ENCODE peak calls at places on chromosome 3, in six cellular contexts. S is kidney epithelial cell; B is AG09319; N is AG04450; G is gastrocnemius medialis; C is CD8-positive, alpha-beta T cell. Z is an unnamed sample.

GRCh38 chr3:98887684-98888083 is 13.8 kb downstream of the DCBLD2 start:
- DNase-seq in C (no peak), B (no peak), N (no peak), S (no peak), G (no peak), Z (no peak)

GRCh38 chr3:170232266-170232665 is 10.0 kb downstream of the PRKCI start:
- DNase-seq in G (no peak), S (no peak), N (no peak), B (no peak), C (no peak), Z (no peak)

GRCh38 chr3:52086939-52087675 is 30.7 kb upstream of the DUSP7 start:
- DNase-seq in C (no peak), S (no peak), B (no peak), N (no peak), G (no peak), Z (no peak)

GRCh38 chr3:58009026-58009748 is 965 bp downstream of the FLNB start:
- DNase-seq in C (peak; percentile 46), N (no peak), B (no peak), S (no peak), G (no peak), Z (peak; percentile 41)

GRCh38 chr3:40340541-40341170 is 31.1 kb downstream of the EIF1B start:
- DNase-seq in S (no peak), G (no peak), C (no peak), B (no peak), N (no peak), Z (no peak)

GRCh38 chr3:102006812-102007485 is 157.6 kb downstream of the NFKBIZ start:
- DNase-seq in C (no peak), N (peak; percentile 81), G (peak; percentile 11), S (peak; percentile 63), B (peak; percentile 52), Z (no peak)

GRCh38 chr3:149655826-149656599 is 1.8 kb downstream of the WWTR1 start:
- DNase-seq in B (no peak), C (no peak), G (no peak), N (no peak), S (no peak), Z (no peak)

GRCh38 chr3:120470870-120471269 is 20.1 kb upstream of the FSTL1 start:
- DNase-seq in B (no peak), C (no peak), N (no peak), S (no peak), G (no peak), Z (no peak)

GRCh38 chr3:156264771-156265170 is 144.4 kb downstream of the KCNAB1 start:
- DNase-seq in S (no peak), C (no peak), B (no peak), N (no peak), G (no peak), Z (no peak)

GRCh38 chr3:184040010-184040409 is 8.5 kb downstream of the HTR3D start:
- DNase-seq in S (no peak), C (no peak), B (no peak), N (no peak), G (no peak), Z (no peak)

GRCh38 chr3:50502225-50502583 is 1.2 kb downstream of the CACNA2D2 start:
- DNase-seq in C (no peak), N (no peak), S (no peak), B (no peak), G (no peak), Z (no peak)

DNA sequence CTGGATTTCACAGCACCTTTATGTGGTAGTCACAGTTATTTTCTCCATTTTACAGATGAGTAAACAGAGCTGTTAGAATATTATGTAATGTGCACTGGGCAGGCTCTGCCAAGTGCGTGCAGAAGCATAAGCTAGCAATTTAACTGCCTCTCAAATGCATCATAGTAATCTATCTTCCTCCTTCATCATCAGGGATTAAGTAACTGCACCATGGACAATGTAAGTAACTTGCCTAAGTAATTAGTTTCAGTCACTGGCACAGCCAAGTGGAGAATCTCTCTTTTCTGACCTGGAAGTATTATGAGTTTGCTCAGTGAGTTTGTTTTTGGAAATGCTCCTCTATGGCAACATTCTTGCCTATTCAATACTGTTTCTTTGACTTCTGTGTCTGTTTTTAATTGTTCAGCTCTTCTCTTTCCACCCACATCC is 260.5 kb downstream of the PTPRG start:
- DNase-seq in N (no peak), B (peak; percentile 74), C (no peak), S (no peak), G (no peak), Z (no peak)
- TF ChIP-seq CTCF in N (no peak), B (no peak), C (no peak), S (no peak), G (no peak), Z (no peak)

GRCh38 chr3:182999767-183000166 is 19.4 kb upstream of the DCUN1D1 start:
- DNase-seq in C (no peak), B (no peak), G (no peak), N (no peak), S (no peak), Z (no peak)
- TF ChIP-seq CTCF in C (no peak), B (no peak), G (no peak), N (no peak), S (no peak), Z (no peak)

GRCh38 chr3:108589081-108589997 is at the start of the genes CIP2A and DZIP3:
- DNase-seq in S (peak; percentile 74), N (peak; percentile 87), G (peak; percentile 48), B (peak; percentile 83), C (peak; percentile 90), Z (peak; percentile 90)
- TF ChIP-seq CTCF in S (no peak), N (no peak), G (no peak), B (no peak), C (no peak), Z (no peak)

DNA sequence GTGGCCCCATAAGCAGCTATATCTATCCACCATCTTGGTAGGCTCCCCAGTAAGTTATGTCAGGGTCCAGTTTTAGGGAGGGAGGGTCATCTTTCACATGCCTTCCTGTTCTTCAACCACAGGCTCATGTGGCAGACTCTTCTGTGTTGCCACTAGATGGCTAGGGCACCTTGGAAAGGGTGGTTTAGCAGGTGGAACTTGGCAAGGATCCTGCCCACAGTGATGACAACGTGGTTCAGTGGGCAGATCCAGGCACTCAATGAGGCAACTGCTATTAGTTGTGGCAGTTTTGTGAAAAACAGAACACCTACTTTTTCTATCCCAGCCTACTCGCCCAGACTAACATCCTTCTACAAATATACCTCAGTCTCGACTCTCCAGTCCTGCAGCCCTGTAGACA is 7.2 kb upstream of the RBP1 start:
- DNase-seq in G (no peak), N (no peak), B (no peak), S (no peak), C (no peak), Z (no peak)
- TF ChIP-seq CTCF in G (no peak), N (no peak), B (no peak), S (no peak), C (no peak), Z (no peak)

DNA sequence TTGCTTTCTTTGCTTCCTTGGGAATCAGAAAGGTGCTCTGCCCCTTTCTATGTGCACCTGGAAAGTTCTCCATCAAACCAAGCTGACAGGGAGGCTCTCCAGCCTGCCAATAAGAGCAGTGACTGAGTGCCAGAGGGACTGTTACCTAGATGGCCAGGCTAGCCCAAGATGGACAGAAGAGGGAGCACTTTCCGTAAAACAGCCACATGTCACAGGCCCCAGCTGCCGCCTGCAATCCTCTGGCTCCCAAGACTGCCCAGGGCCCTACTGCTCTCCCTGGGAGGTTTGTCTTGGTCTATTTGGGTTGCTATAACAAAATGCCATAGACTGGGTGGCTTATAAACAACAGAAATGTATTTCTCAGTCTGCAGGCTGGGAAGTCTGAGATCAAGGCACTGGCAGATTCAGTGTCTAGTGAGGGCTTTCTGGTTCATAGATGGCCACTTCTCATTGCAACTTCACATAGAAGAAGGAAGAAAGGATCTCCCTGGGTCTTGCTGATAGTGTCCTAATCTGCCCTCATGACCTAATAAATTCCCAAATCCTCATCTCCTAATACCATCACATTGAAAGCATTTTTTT is 72.3 kb downstream of the TAMM41 start:
- DNase-seq in B (no peak), G (no peak), S (no peak), C (no peak), N (no peak), Z (no peak)
- TF ChIP-seq CTCF in B (peak; percentile 59), G (no peak), S (peak; percentile 65), C (no peak), N (peak; percentile 66), Z (no peak)

GRCh38 chr3:109559389-109559788 is 222.0 kb upstream of the DPPA4 start:
- DNase-seq in G (no peak), N (no peak), S (no peak), B (no peak), C (no peak), Z (no peak)

GRCh38 chr3:109548192-109548938 is 211.0 kb upstream of the DPPA4 start:
- DNase-seq in S (no peak), G (no peak), B (no peak), N (no peak), C (no peak), Z (no peak)

DNA sequence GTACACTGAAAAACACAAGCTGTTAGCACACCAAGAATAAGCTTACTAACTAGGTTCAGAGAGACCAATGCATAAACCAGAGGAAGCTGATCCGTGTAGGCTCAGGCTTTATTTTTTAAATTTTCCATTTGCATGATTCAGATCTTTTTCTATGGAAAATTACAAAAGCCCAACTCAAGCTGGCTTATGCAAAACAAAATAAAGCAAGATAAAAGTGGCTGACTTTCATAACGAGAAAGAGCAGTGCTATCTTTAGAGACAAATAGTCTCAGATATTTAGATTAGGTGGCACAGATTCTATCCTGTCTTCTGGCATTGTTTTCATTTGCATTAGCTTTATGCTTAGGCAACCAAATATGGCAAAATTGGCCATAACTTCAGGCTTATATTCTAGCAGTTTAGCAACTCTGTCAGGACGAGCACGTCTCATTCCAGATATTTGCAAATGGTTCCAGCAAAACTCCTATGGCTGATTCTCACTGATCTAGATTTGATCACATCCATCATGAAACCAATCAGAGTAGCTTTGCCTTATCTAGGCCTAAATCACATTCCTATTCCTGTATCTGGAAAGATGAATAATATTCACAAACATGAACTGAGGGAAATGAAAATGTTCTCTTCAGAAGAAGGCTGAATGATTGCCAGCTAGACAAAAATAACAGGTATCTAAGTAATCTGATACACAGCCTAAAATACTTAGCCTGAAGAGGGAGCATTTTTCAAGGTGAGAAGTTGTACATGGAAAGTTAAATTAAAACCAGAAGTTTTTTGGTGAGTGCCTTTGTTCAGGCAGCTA is 216.4 kb upstream of the DPPA4 start:
- DNase-seq in S (no peak), N (no peak), G (no peak), B (no peak), C (no peak), Z (no peak)
- TF ChIP-seq CTCF in S (peak; percentile 30), N (peak; percentile 22), G (no peak), B (no peak), C (no peak), Z (no peak)

DNA sequence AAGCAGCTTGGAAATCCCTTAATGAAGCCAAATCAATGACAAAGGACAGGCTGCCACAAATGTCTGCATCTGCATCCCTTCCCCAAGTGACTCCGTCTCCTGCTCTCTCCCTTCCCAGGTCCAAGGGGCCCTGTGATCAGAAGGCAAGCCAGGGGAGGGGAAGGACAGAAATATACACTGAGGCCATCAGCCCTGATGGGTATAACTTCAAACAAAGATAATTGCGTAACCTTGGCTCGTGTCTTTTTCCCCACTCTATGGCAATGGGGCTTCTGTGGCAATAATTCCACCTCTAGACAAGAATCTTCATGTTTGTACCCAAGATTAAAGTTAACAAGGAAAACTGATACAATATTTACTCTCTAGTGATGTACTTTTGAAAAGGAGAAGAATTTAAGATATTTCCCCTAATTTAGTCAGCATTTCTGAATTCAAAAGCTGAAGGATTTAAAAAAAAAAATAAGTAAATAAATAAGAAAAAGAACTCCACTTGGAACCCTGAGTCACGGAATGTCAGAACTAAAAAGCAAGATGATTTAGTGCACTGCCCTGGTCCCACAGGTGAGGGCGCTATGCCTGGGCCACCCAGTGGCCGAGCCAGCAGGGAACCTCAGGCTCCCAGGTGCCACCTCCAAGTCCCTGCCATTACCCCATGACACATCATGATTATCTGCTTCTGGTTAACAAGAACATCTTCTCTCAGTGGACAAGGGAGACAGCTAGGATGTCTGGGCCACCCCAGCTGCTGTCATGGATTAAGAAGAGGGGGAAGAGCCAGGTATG is 154.5 kb downstream of the STT3B start:
- DNase-seq in G (no peak), C (no peak), S (no peak), B (no peak), N (no peak), Z (no peak)
- TF ChIP-seq CTCF in G (no peak), C (no peak), S (peak; percentile 30), B (no peak), N (no peak), Z (no peak)

Z was measured in B cell.